ENCODE peak calls at places on chromosomes 7 and 10, in seven cellular contexts. F, Z, V, O, U, B and N are unnamed samples.
A peak's percentile ranks its signal among the peaks of the same experiment; 100 is the strongest.

GRCh38 chr7:46633200-46633599 is 712.1 kb upstream of the IGFBP3 start:
- DNase-seq in F (no peak), Z (no peak), V (no peak), O (no peak), U (no peak), B (no peak), N (no peak)

GRCh38 chr10:80158598-80159127 is 26.1 kb downstream of the PLAC9 start:
- DNase-seq in F (peak; percentile 91), Z (peak; percentile 7), V (peak; percentile 92), O (no peak), U (no peak), B (peak; percentile 100), N (no peak)

GRCh38 chr7:32273297-32273696 is 203.1 kb upstream of the PDE1C start:
- DNase-seq in F (no peak), Z (no peak), V (no peak), O (no peak), U (no peak), B (no peak), N (no peak)

GRCh38 chr7:1027285-1028043 is 16.9 kb upstream of the GPR146 start:
- DNase-seq in F (no peak), Z (no peak), V (peak; percentile 86), O (no peak), U (no peak), B (peak; percentile 27), N (peak; percentile 41)

GRCh38 chr10:70694410-70695179 is 22.3 kb downstream of the ADAMTS14 start:
- DNase-seq in F (no peak), Z (no peak), V (no peak), O (no peak), U (no peak), B (no peak), N (no peak)

GRCh38 chr10:62772186-62772950 is 32.2 kb upstream of the ADO start:
- DNase-seq in F (no peak), Z (no peak), V (no peak), O (no peak), U (no peak), B (no peak), N (no peak)

GRCh38 chr7:128035712-128036111 is 4.5 kb upstream of the LRRC4 start:
- DNase-seq in F (no peak), Z (no peak), V (no peak), O (no peak), U (no peak), B (peak; percentile 45), N (peak; percentile 21)

GRCh38 chr10:29304259-29305030 is 15.6 kb downstream of the LYZL1 start:
- DNase-seq in F (peak; percentile 20), Z (no peak), V (no peak), O (peak; percentile 8), U (no peak), B (peak; percentile 74), N (peak; percentile 74)

GRCh38 chr7:108380527-108380926 is 75.7 kb downstream of the NRCAM start:
- DNase-seq in F (no peak), Z (no peak), V (no peak), O (no peak), U (no peak), B (no peak), N (no peak)

GRCh38 chr7:2355079-2356008 is 717 bp downstream of the EIF3B start:
- DNase-seq in F (no peak), Z (no peak), V (no peak), O (no peak), U (no peak), B (no peak), N (peak; percentile 60)

GRCh38 chr10:43249151-43249961 is 17.5 kb downstream of the RASGEF1A start:
- DNase-seq in F (no peak), Z (no peak), V (no peak), O (no peak), U (peak; percentile 1), B (no peak), N (peak; percentile 5)

GRCh38 chr10:37821237-37821636 is 36.2 kb downstream of the ZNF248 start:
- DNase-seq in F (no peak), Z (no peak), V (no peak), O (no peak), U (no peak), B (no peak), N (no peak)

GRCh38 chr10:34814228-34815173 is 595 bp downstream of the PARD3 start:
- DNase-seq in F (no peak), Z (no peak), V (peak; percentile 82), O (no peak), U (no peak), B (peak; percentile 72), N (peak; percentile 55)

GRCh38 chr10:63666836-63667383 is 145.7 kb downstream of the REEP3 start:
- DNase-seq in F (peak; percentile 86), Z (no peak), V (no peak), O (no peak), U (no peak), B (peak; percentile 96), N (no peak)

GRCh38 chr10:129909080-129909479 is 55.0 kb downstream of the EBF3 start:
- DNase-seq in F (no peak), Z (no peak), V (no peak), O (no peak), U (no peak), B (no peak), N (no peak)

GRCh38 chr7:150401424-150401790 is 22.3 kb downstream of the ZNF775 start:
- DNase-seq in F (no peak), Z (no peak), V (no peak), O (no peak), U (no peak), B (no peak), N (no peak)

GRCh38 chr7:37225255-37226012 is 223.2 kb downstream of the ELMO1 start:
- DNase-seq in F (no peak), Z (no peak), V (no peak), O (no peak), U (no peak), B (no peak), N (peak; percentile 92)

GRCh38 chr10:132421377-132422168 is 24.6 kb downstream of the PWWP2B start:
- DNase-seq in F (no peak), Z (peak; percentile 57), V (peak; percentile 94), O (peak; percentile 67), U (no peak), B (peak; percentile 65), N (peak; percentile 40)